ENCODE peak calls at places on chromosomes 12 and 14, in seven cellular contexts. V, U, C, H, Q, X and T are unnamed samples.

GRCh38 chr14:99479903-99480855 is 480 bp downstream of the SETD3 start:
- DNase-seq in V (peak), U (peak), C (peak), H (peak), Q (peak), X (peak), T (peak)

GRCh38 chr12:46461459-46461858 is 88.9 kb upstream of the SLC38A2 start:
- DNase-seq in V (no peak), U (no peak), C (no peak), H (no peak), Q (no peak), X (no peak), T (no peak)

GRCh38 chr12:100163416-100164152 is 20.9 kb upstream of the BLTP3B start:
- DNase-seq in V (peak), U (peak), C (peak), H (peak), Q (peak), X (peak), T (peak)

GRCh38 chr12:54936736-54937135 is 47.8 kb downstream of the TESPA1 start:
- DNase-seq in V (no peak), U (no peak), C (no peak), H (no peak), Q (no peak), X (no peak), T (no peak)

GRCh38 chr12:69556383-69556782 is 28.9 kb upstream of the CCT2 start:
- DNase-seq in V (no peak), U (no peak), C (no peak), H (no peak), Q (no peak), X (no peak), T (no peak)

GRCh38 chr14:70707138-70708038 is 65.7 kb downstream of the TTC9 start:
- DNase-seq in V (no peak), U (no peak), C (no peak), H (peak), Q (peak), X (peak), T (no peak)

GRCh38 chr12:58285551-58285950 is 344.2 kb downstream of the ATP23 start:
- DNase-seq in V (no peak), U (no peak), C (no peak), H (no peak), Q (no peak), X (no peak), T (peak)

GRCh38 chr12:91043408-91043807 is 14.4 kb downstream of the KERA start:
- DNase-seq in V (no peak), U (no peak), C (no peak), H (no peak), Q (no peak), X (peak), T (no peak)

GRCh38 chr14:64720190-64720589 is 16.0 kb downstream of the PLEKHG3 start:
- DNase-seq in V (no peak), U (no peak), C (no peak), H (peak), Q (no peak), X (peak), T (no peak)

GRCh38 chr12:56565510-56566101 is 44.0 kb downstream of the RBMS2 start:
- DNase-seq in V (no peak), U (no peak), C (peak), H (peak), Q (peak), X (peak), T (peak)

GRCh38 chr14:25381498-25381897 is 331.6 kb upstream of the STXBP6 start:
- DNase-seq in V (no peak), U (no peak), C (no peak), H (no peak), Q (no peak), X (peak), T (no peak)

GRCh38 chr12:94195483-94195882 is 47.1 kb downstream of the PLXNC1 start:
- DNase-seq in V (no peak), U (no peak), C (no peak), H (no peak), Q (no peak), X (no peak), T (no peak)

GRCh38 chr14:98069712-98070133 is 1202.3 kb downstream of the BCL11B start:
- DNase-seq in V (no peak), U (no peak), C (no peak), H (no peak), Q (no peak), X (no peak), T (no peak)

GRCh38 chr14:31505411-31505810 is 17.6 kb upstream of the GPR33 start:
- DNase-seq in V (no peak), U (no peak), C (no peak), H (peak), Q (no peak), X (no peak), T (no peak)

GRCh38 chr14:54147285-54147684 is 190.7 kb upstream of the BMP4 start:
- DNase-seq in V (no peak), U (no peak), C (no peak), H (no peak), Q (no peak), X (no peak), T (no peak)

GRCh38 chr14:75981426-75981825 is 369 bp downstream of the TGFB3 start:
- DNase-seq in V (peak), U (no peak), C (no peak), H (no peak), Q (peak), X (peak), T (no peak)

GRCh38 chr12:54211920-54212319 is 23.1 kb upstream of the SMUG1 start:
- DNase-seq in V (no peak), U (no peak), C (no peak), H (no peak), Q (no peak), X (no peak), T (no peak)

GRCh38 chr12:52210186-52210924 is 18.5 kb upstream of the KRT80 start:
- DNase-seq in V (no peak), U (no peak), C (peak), H (no peak), Q (no peak), X (no peak), T (no peak)

GRCh38 chr12:42507589-42507988 is 82.0 kb downstream of the PRICKLE1 start:
- DNase-seq in V (no peak), U (no peak), C (no peak), H (no peak), Q (no peak), X (no peak), T (no peak)

GRCh38 chr14:58479975-58480374 is 52.5 kb downstream of the KIAA0586 start:
- DNase-seq in V (no peak), U (no peak), C (no peak), H (no peak), Q (no peak), X (no peak), T (no peak)

GRCh38 chr12:64691793-64692583 is 67.2 kb downstream of the GNS start:
- DNase-seq in V (no peak), U (no peak), C (no peak), H (no peak), Q (no peak), X (peak), T (no peak)

GRCh38 chr12:4148418-4149056 is 125.0 kb upstream of the CCND2 start:
- DNase-seq in V (no peak), U (no peak), C (peak), H (no peak), Q (peak), X (no peak), T (no peak)

GRCh38 chr14:61607570-61608244 is 87.6 kb upstream of the HIF1A start:
- DNase-seq in V (no peak), U (peak), C (no peak), H (no peak), Q (no peak), X (peak), T (no peak)

GRCh38 chr12:80226576-80226975 is 127.2 kb downstream of the OTOGL start:
- DNase-seq in V (no peak), U (no peak), C (no peak), H (peak), Q (no peak), X (peak), T (no peak)

GRCh38 chr12:57012600-57013465 is 3.5 kb downstream of the TAC3 start:
- DNase-seq in V (no peak), U (no peak), C (no peak), H (no peak), Q (peak), X (no peak), T (no peak)

GRCh38 chr12:51238037-51238509 is 553 bp upstream of the DAZAP2 start:
- DNase-seq in V (no peak), U (no peak), C (no peak), H (no peak), Q (peak), X (peak), T (no peak)

GRCh38 chr12:88419794-88420193 is 160.5 kb downstream of the KITLG start:
- DNase-seq in V (no peak), U (no peak), C (no peak), H (peak), Q (no peak), X (no peak), T (no peak)

GRCh38 chr12:34296143-34297041 is 274.1 kb downstream of the ALG10 start:
- DNase-seq in V (no peak), U (no peak), C (peak), H (no peak), Q (no peak), X (no peak), T (no peak)

GRCh38 chr12:123801573-123802178 is 39.6 kb downstream of the DNAH10 start:
- DNase-seq in V (no peak), U (no peak), C (no peak), H (peak), Q (no peak), X (peak), T (no peak)

GRCh38 chr14:99601301-99601945 is 2.6 kb downstream of the CCDC85C start:
- DNase-seq in V (no peak), U (no peak), C (no peak), H (no peak), Q (no peak), X (no peak), T (no peak)

GRCh38 chr12:52956987-52957386 is 8.1 kb downstream of the KRT18 start:
- DNase-seq in V (no peak), U (no peak), C (no peak), H (no peak), Q (no peak), X (peak), T (peak)